ENCODE peak calls at places on chromosome 15, in seven cellular contexts. One of them, this sample, is unnamed.

GRCh38 chr15:91603681-91604080 is 249.8 kb upstream of the SLCO3A1 start:
- DNase-seq in AG04450: no peak
- DNase-seq in foreskin fibroblast: no peak
- DNase-seq in IMR-90: no peak
- DNase-seq in neural crest cell: no peak
- DNase-seq in astrocyte of the spinal cord: peak
- DNase-seq in lower lobe of right lung: no peak
- DNase-seq in this sample: peak

GRCh38 chr15:95024388-95024787 is 793.0 kb downstream of the MCTP2 start:
- DNase-seq in AG04450: peak
- DNase-seq in foreskin fibroblast: peak
- DNase-seq in IMR-90: peak
- DNase-seq in neural crest cell: no peak
- DNase-seq in astrocyte of the spinal cord: peak
- DNase-seq in lower lobe of right lung: no peak
- DNase-seq in this sample: peak

GRCh38 chr15:101176625-101177024 is 75.2 kb downstream of the CHSY1 start:
- DNase-seq in AG04450: no peak
- DNase-seq in foreskin fibroblast: peak
- DNase-seq in IMR-90: peak
- DNase-seq in neural crest cell: no peak
- DNase-seq in astrocyte of the spinal cord: no peak
- DNase-seq in lower lobe of right lung: no peak
- DNase-seq in this sample: peak

GRCh38 chr15:91995146-91995545 is 141.6 kb downstream of the SLCO3A1 start:
- DNase-seq in AG04450: no peak
- DNase-seq in foreskin fibroblast: no peak
- DNase-seq in IMR-90: no peak
- DNase-seq in neural crest cell: no peak
- DNase-seq in astrocyte of the spinal cord: no peak
- DNase-seq in lower lobe of right lung: no peak
- DNase-seq in this sample: no peak

GRCh38 chr15:74682954-74683353 is 12.9 kb downstream of the EDC3 start:
- DNase-seq in AG04450: no peak
- DNase-seq in foreskin fibroblast: no peak
- DNase-seq in IMR-90: no peak
- DNase-seq in neural crest cell: no peak
- DNase-seq in astrocyte of the spinal cord: no peak
- DNase-seq in lower lobe of right lung: no peak
- DNase-seq in this sample: no peak

GRCh38 chr15:79987969-79988368 is 17.0 kb upstream of the BCL2A1 start:
- DNase-seq in AG04450: no peak
- DNase-seq in foreskin fibroblast: no peak
- DNase-seq in IMR-90: no peak
- DNase-seq in neural crest cell: no peak
- DNase-seq in astrocyte of the spinal cord: no peak
- DNase-seq in lower lobe of right lung: no peak
- DNase-seq in this sample: no peak

GRCh38 chr15:48177875-48178611 is at the start of gene MYEF2:
- DNase-seq in AG04450: peak
- DNase-seq in foreskin fibroblast: peak
- DNase-seq in IMR-90: peak
- DNase-seq in neural crest cell: peak
- DNase-seq in astrocyte of the spinal cord: peak
- DNase-seq in lower lobe of right lung: peak
- DNase-seq in this sample: peak

GRCh38 chr15:69755571-69756310 is 303.1 kb downstream of the RPLP1 start:
- DNase-seq in AG04450: no peak
- DNase-seq in foreskin fibroblast: no peak
- DNase-seq in IMR-90: no peak
- DNase-seq in neural crest cell: no peak
- DNase-seq in astrocyte of the spinal cord: peak
- DNase-seq in lower lobe of right lung: no peak
- DNase-seq in this sample: peak

GRCh38 chr15:42133892-42134502 is 22.4 kb downstream of the PLA2G4F start:
- DNase-seq in AG04450: no peak
- DNase-seq in foreskin fibroblast: peak
- DNase-seq in IMR-90: peak
- DNase-seq in neural crest cell: peak
- DNase-seq in astrocyte of the spinal cord: no peak
- DNase-seq in lower lobe of right lung: peak
- DNase-seq in this sample: peak

GRCh38 chr15:77538011-77538410 is 94.7 kb downstream of the LINGO1 start:
- DNase-seq in AG04450: no peak
- DNase-seq in foreskin fibroblast: no peak
- DNase-seq in IMR-90: no peak
- DNase-seq in neural crest cell: no peak
- DNase-seq in astrocyte of the spinal cord: no peak
- DNase-seq in lower lobe of right lung: no peak
- DNase-seq in this sample: no peak

GRCh38 chr15:80749589-80749988 is 29.6 kb upstream of the CEMIP start:
- DNase-seq in AG04450: no peak
- DNase-seq in foreskin fibroblast: no peak
- DNase-seq in IMR-90: peak
- DNase-seq in neural crest cell: no peak
- DNase-seq in astrocyte of the spinal cord: no peak
- DNase-seq in lower lobe of right lung: no peak
- DNase-seq in this sample: peak

GRCh38 chr15:83166218-83166617 is 41.4 kb downstream of the HDGFL3 start:
- DNase-seq in AG04450: no peak
- DNase-seq in foreskin fibroblast: no peak
- DNase-seq in IMR-90: no peak
- DNase-seq in neural crest cell: no peak
- DNase-seq in astrocyte of the spinal cord: peak
- DNase-seq in lower lobe of right lung: no peak
- DNase-seq in this sample: no peak

GRCh38 chr15:98142584-98142983 is 182.1 kb downstream of the ARRDC4 start:
- DNase-seq in AG04450: no peak
- DNase-seq in foreskin fibroblast: no peak
- DNase-seq in IMR-90: no peak
- DNase-seq in neural crest cell: no peak
- DNase-seq in astrocyte of the spinal cord: no peak
- DNase-seq in lower lobe of right lung: no peak
- DNase-seq in this sample: no peak

GRCh38 chr15:78306176-78306774 is 6.9 kb upstream of the SKIC8 start:
- DNase-seq in AG04450: peak
- DNase-seq in foreskin fibroblast: peak
- DNase-seq in IMR-90: peak
- DNase-seq in neural crest cell: no peak
- DNase-seq in astrocyte of the spinal cord: peak
- DNase-seq in lower lobe of right lung: no peak
- DNase-seq in this sample: no peak

GRCh38 chr15:94924971-94925593 is 693.7 kb downstream of the MCTP2 start:
- DNase-seq in AG04450: no peak
- DNase-seq in foreskin fibroblast: no peak
- DNase-seq in IMR-90: no peak
- DNase-seq in neural crest cell: no peak
- DNase-seq in astrocyte of the spinal cord: no peak
- DNase-seq in lower lobe of right lung: no peak
- DNase-seq in this sample: no peak

GRCh38 chr15:78450285-78450858 is 12.4 kb downstream of the IREB2 start:
- DNase-seq in AG04450: no peak
- DNase-seq in foreskin fibroblast: no peak
- DNase-seq in IMR-90: no peak
- DNase-seq in neural crest cell: no peak
- DNase-seq in astrocyte of the spinal cord: no peak
- DNase-seq in lower lobe of right lung: no peak
- DNase-seq in this sample: no peak

GRCh38 chr15:76199106-76200082 is 111.9 kb downstream of the ETFA start:
- DNase-seq in AG04450: peak
- DNase-seq in foreskin fibroblast: peak
- DNase-seq in IMR-90: peak
- DNase-seq in neural crest cell: no peak
- DNase-seq in astrocyte of the spinal cord: peak
- DNase-seq in lower lobe of right lung: no peak
- DNase-seq in this sample: peak

GRCh38 chr15:100199711-100200286 is 142.0 kb downstream of the ADAMTS17 start:
- DNase-seq in AG04450: no peak
- DNase-seq in foreskin fibroblast: no peak
- DNase-seq in IMR-90: no peak
- DNase-seq in neural crest cell: no peak
- DNase-seq in astrocyte of the spinal cord: no peak
- DNase-seq in lower lobe of right lung: no peak
- DNase-seq in this sample: no peak

GRCh38 chr15:56469484-56469883 is 4.5 kb upstream of the MNS1 start:
- DNase-seq in AG04450: no peak
- DNase-seq in foreskin fibroblast: no peak
- DNase-seq in IMR-90: no peak
- DNase-seq in neural crest cell: no peak
- DNase-seq in astrocyte of the spinal cord: no peak
- DNase-seq in lower lobe of right lung: no peak
- DNase-seq in this sample: no peak
- TF ChIP-seq CTCF in AG04450: no peak
- TF ChIP-seq CTCF in foreskin fibroblast: no peak
- TF ChIP-seq CTCF in IMR-90: no peak
- TF ChIP-seq CTCF in neural crest cell: no peak
- TF ChIP-seq CTCF in astrocyte of the spinal cord: no peak
- TF ChIP-seq CTCF in lower lobe of right lung: no peak
- TF ChIP-seq CTCF in this sample: no peak

GRCh38 chr15:89772933-89773583 is 3.1 kb upstream of the MESP2 start:
- DNase-seq in AG04450: no peak
- DNase-seq in foreskin fibroblast: peak
- DNase-seq in IMR-90: peak
- DNase-seq in neural crest cell: no peak
- DNase-seq in astrocyte of the spinal cord: peak
- DNase-seq in lower lobe of right lung: no peak
- DNase-seq in this sample: peak
- TF ChIP-seq CTCF in AG04450: peak
- TF ChIP-seq CTCF in foreskin fibroblast: peak
- TF ChIP-seq CTCF in IMR-90: no peak
- TF ChIP-seq CTCF in neural crest cell: peak
- TF ChIP-seq CTCF in astrocyte of the spinal cord: peak
- TF ChIP-seq CTCF in lower lobe of right lung: no peak
- TF ChIP-seq CTCF in this sample: peak

GRCh38 chr15:51386960-51387698 is 45.7 kb downstream of the GLDN start:
- DNase-seq in AG04450: no peak
- DNase-seq in foreskin fibroblast: no peak
- DNase-seq in IMR-90: no peak
- DNase-seq in neural crest cell: no peak
- DNase-seq in astrocyte of the spinal cord: no peak
- DNase-seq in lower lobe of right lung: no peak
- DNase-seq in this sample: no peak

GRCh38 chr15:51386486-51386885 is 45.0 kb downstream of the GLDN start:
- DNase-seq in AG04450: no peak
- DNase-seq in foreskin fibroblast: no peak
- DNase-seq in IMR-90: no peak
- DNase-seq in neural crest cell: no peak
- DNase-seq in astrocyte of the spinal cord: no peak
- DNase-seq in lower lobe of right lung: no peak
- DNase-seq in this sample: no peak

GRCh38 chr15:51388726-51389125 is 47.3 kb downstream of the GLDN start:
- DNase-seq in AG04450: no peak
- DNase-seq in foreskin fibroblast: no peak
- DNase-seq in IMR-90: no peak
- DNase-seq in neural crest cell: no peak
- DNase-seq in astrocyte of the spinal cord: no peak
- DNase-seq in lower lobe of right lung: no peak
- DNase-seq in this sample: no peak

GRCh38 chr15:51387699-51388041 is 46.2 kb downstream of the GLDN start:
- DNase-seq in AG04450: no peak
- DNase-seq in foreskin fibroblast: no peak
- DNase-seq in IMR-90: no peak
- DNase-seq in neural crest cell: no peak
- DNase-seq in astrocyte of the spinal cord: no peak
- DNase-seq in lower lobe of right lung: no peak
- DNase-seq in this sample: no peak

DNA sequence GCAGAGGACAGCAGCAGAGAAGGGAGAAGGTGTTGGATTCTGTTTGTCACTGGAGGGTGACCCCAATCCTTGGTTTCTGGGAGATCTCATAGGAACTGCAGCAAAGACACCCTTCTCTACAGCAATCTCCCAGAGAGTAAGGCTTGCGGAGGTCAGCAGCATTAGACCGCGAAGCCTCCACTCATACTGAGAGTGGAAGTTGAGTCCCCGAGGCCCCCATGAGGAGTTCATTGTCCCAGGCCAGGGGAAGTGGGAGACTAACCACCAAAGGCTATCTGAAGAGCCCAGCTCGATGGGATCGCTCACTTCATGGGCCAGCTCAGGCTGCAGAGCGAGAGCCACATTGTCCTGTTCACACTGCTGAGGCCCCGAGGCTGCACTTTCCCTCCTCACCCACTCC is 44.6 kb downstream of the GLDN start:
- DNase-seq in AG04450: no peak
- DNase-seq in foreskin fibroblast: no peak
- DNase-seq in IMR-90: no peak
- DNase-seq in neural crest cell: no peak
- DNase-seq in astrocyte of the spinal cord: no peak
- DNase-seq in lower lobe of right lung: no peak
- DNase-seq in this sample: no peak
- TF ChIP-seq CTCF in AG04450: no peak
- TF ChIP-seq CTCF in foreskin fibroblast: no peak
- TF ChIP-seq CTCF in IMR-90: no peak
- TF ChIP-seq CTCF in neural crest cell: no peak
- TF ChIP-seq CTCF in astrocyte of the spinal cord: no peak
- TF ChIP-seq CTCF in lower lobe of right lung: no peak
- TF ChIP-seq CTCF in this sample: no peak

GRCh38 chr15:85748729-85749128 is 46.0 kb downstream of the KLHL25 start:
- DNase-seq in AG04450: no peak
- DNase-seq in foreskin fibroblast: no peak
- DNase-seq in IMR-90: no peak
- DNase-seq in neural crest cell: no peak
- DNase-seq in astrocyte of the spinal cord: no peak
- DNase-seq in lower lobe of right lung: no peak
- DNase-seq in this sample: no peak
- TF ChIP-seq CTCF in AG04450: no peak
- TF ChIP-seq CTCF in foreskin fibroblast: no peak
- TF ChIP-seq CTCF in IMR-90: no peak
- TF ChIP-seq CTCF in neural crest cell: no peak
- TF ChIP-seq CTCF in astrocyte of the spinal cord: peak
- TF ChIP-seq CTCF in lower lobe of right lung: no peak
- TF ChIP-seq CTCF in this sample: no peak

GRCh38 chr15:63826513-63826912 is 7.2 kb downstream of the HERC1 start:
- DNase-seq in AG04450: no peak
- DNase-seq in foreskin fibroblast: peak
- DNase-seq in IMR-90: peak
- DNase-seq in neural crest cell: no peak
- DNase-seq in astrocyte of the spinal cord: peak
- DNase-seq in lower lobe of right lung: no peak
- DNase-seq in this sample: peak
- TF ChIP-seq CTCF in AG04450: peak
- TF ChIP-seq CTCF in foreskin fibroblast: no peak
- TF ChIP-seq CTCF in IMR-90: peak
- TF ChIP-seq CTCF in neural crest cell: no peak
- TF ChIP-seq CTCF in astrocyte of the spinal cord: peak
- TF ChIP-seq CTCF in lower lobe of right lung: peak
- TF ChIP-seq CTCF in this sample: peak